ENCODE peak calls at places on chromosomes 6 and 20, in five cellular contexts. F, O, V, W and E are unnamed samples.

GRCh38 chr6:134689177-134689576 is 260.7 kb downstream of the ALDH8A1 start:
- DNase-seq in W (no peak), F (no peak), O (no peak), V (no peak), E (no peak)

GRCh38 chr6:3742426-3743344 is 8.8 kb downstream of the PXDC1 start:
- DNase-seq in F (peak), W (peak), V (peak), O (peak), E (peak)

GRCh38 chr20:32987044-32987825 is 17.0 kb downstream of the SUN5 start:
- DNase-seq in F (no peak), O (no peak), V (no peak), W (no peak), E (no peak)

GRCh38 chr6:111552241-111552744 is 53.4 kb downstream of the TRAF3IP2 start:
- DNase-seq in F (peak), O (peak), W (no peak), V (peak), E (no peak)

GRCh38 chr6:7196019-7196402 is 88.2 kb downstream of the RREB1 start:
- DNase-seq in W (no peak), V (no peak), O (no peak), F (no peak), E (no peak)

GRCh38 chr6:102126488-102126887 is 733.0 kb downstream of the GRIK2 start:
- DNase-seq in V (no peak), O (peak), F (no peak), W (no peak), E (no peak)

GRCh38 chr6:3822747-3823445 is 26.3 kb upstream of the FAM50B start:
- DNase-seq in W (no peak), O (no peak), V (peak), F (no peak), E (no peak)

GRCh38 chr20:20699144-20699543 is 13.3 kb downstream of the RALGAPA2 start:
- DNase-seq in W (no peak), O (no peak), F (no peak), V (no peak), E (no peak)

GRCh38 chr6:117674991-117675657 is at the start of gene NUS1:
- DNase-seq in O (peak), V (peak), F (peak), W (peak), E (peak)

GRCh38 chr20:46129955-46130481 is 11.9 kb downstream of the CD40 start:
- DNase-seq in F (no peak), V (no peak), W (peak), O (peak), E (no peak)

GRCh38 chr6:37173573-37174195 is 3.7 kb downstream of the PIM1 start:
- DNase-seq in V (no peak), W (no peak), F (no peak), O (no peak), E (no peak)

GRCh38 chr6:133774356-133774755 is 114.6 kb upstream of the TCF21 start:
- DNase-seq in F (no peak), V (no peak), O (no peak), W (no peak), E (no peak)

GRCh38 chr6:157260735-157261134 is 62.6 kb downstream of the TMEM242 start:
- DNase-seq in W (no peak), F (no peak), V (no peak), O (no peak), E (no peak)

GRCh38 chr6:36548401-36548743 is 1.1 kb upstream of the STK38 start:
- DNase-seq in V (no peak), W (no peak), O (no peak), F (no peak), E (no peak)

GRCh38 chr6:110002676-110003075 is 24.6 kb downstream of the GPR6 start:
- DNase-seq in V (no peak), O (no peak), W (no peak), F (no peak), E (no peak)

GRCh38 chr6:104705095-104705707 is 154.5 kb downstream of the HACE1 start:
- DNase-seq in O (no peak), W (no peak), F (no peak), V (no peak), E (no peak)

GRCh38 chr20:1803216-1804128 is 91.7 kb upstream of the SIRPA start:
- DNase-seq in V (no peak), F (peak), O (peak), W (no peak), E (peak)

GRCh38 chr20:11851646-11852045 is 66.0 kb upstream of the BTBD3 start:
- DNase-seq in V (no peak), W (no peak), O (no peak), F (no peak), E (no peak)

GRCh38 chr20:49747707-49748524 is 34.2 kb upstream of the B4GALT5 start:
- DNase-seq in W (peak), V (peak), F (peak), O (no peak), E (no peak)

GRCh38 chr6:35735452-35735851 is 1.4 kb upstream of the ARMC12 start:
- DNase-seq in F (peak), O (no peak), V (peak), W (no peak), E (no peak)

GRCh38 chr6:106884576-106884975 is 90.0 kb downstream of the CD24 start:
- DNase-seq in W (no peak), O (no peak), F (no peak), V (no peak), E (no peak)

GRCh38 chr6:113082691-113083090 is 735.6 kb downstream of the RFPL4B start:
- DNase-seq in V (no peak), O (peak), W (no peak), F (no peak), E (no peak)

GRCh38 chr20:24589381-24589780 is 120.0 kb downstream of the SYNDIG1 start:
- DNase-seq in W (no peak), V (no peak), O (no peak), F (no peak), E (no peak)

GRCh38 chr6:139402935-139403386 is 28.5 kb upstream of the CITED2 start:
- DNase-seq in W (no peak), F (no peak), O (no peak), V (no peak), E (no peak)

GRCh38 chr6:117847912-117848311 is 59.2 kb upstream of the SLC35F1 start:
- DNase-seq in O (no peak), F (no peak), V (no peak), W (no peak), E (no peak)

GRCh38 chr6:135087403-135087802 is 32.8 kb upstream of the HBS1L start:
- DNase-seq in W (no peak), O (peak), F (no peak), V (no peak), E (no peak)

GRCh38 chr6:151010111-151010510 is 144.6 kb downstream of the MTHFD1L start:
- DNase-seq in O (no peak), F (no peak), W (no peak), V (no peak), E (no peak)

GRCh38 chr6:135586388-135586787 is 88.8 kb upstream of the AHI1 start:
- DNase-seq in V (no peak), F (no peak), W (no peak), O (no peak), E (no peak)

GRCh38 chr6:74551896-74552295 is 654.0 kb downstream of the COL12A1 start:
- DNase-seq in V (no peak), W (no peak), O (no peak), F (no peak), E (no peak)

GRCh38 chr6:100657678-100658330 is 193.1 kb upstream of the SIM1 start:
- DNase-seq in V (no peak), W (no peak), F (no peak), O (no peak), E (no peak)

GRCh38 chr6:36916159-36916558 is 30.4 kb downstream of the C6orf89 start:
- DNase-seq in O (no peak), V (no peak), W (no peak), F (no peak), E (no peak)

GRCh38 chr6:150697515-150697914 is 97.8 kb downstream of the PLEKHG1 start:
- DNase-seq in O (no peak), V (no peak), W (no peak), F (no peak), E (no peak)

GRCh38 chr20:6122873-6123649 is at the start of gene FERMT1:
- DNase-seq in O (peak), V (peak), W (peak), F (peak), E (peak)

GRCh38 chr20:19056909-19057308 is 155.5 kb upstream of the SLC24A3 start:
- DNase-seq in W (no peak), O (peak), V (no peak), F (no peak), E (no peak)
- TF ChIP-seq CTCF in W (no peak), O (peak), V (no peak), F (no peak), E (peak)

GRCh38 chr6:142867988-142868818 is 76.8 kb downstream of the HIVEP2 start:
- DNase-seq in O (no peak), F (no peak), V (peak), W (no peak), E (no peak)

GRCh38 chr6:142870787-142871371 is 74.1 kb downstream of the HIVEP2 start:
- DNase-seq in W (no peak), O (no peak), V (no peak), F (no peak), E (no peak)

GRCh38 chr6:142867355-142867801 is 77.6 kb downstream of the HIVEP2 start:
- DNase-seq in F (no peak), O (no peak), W (no peak), V (no peak), E (no peak)

GRCh38 chr6:142871910-142872331 is 73.1 kb downstream of the HIVEP2 start:
- DNase-seq in W (no peak), V (peak), O (no peak), F (peak), E (no peak)

DNA sequence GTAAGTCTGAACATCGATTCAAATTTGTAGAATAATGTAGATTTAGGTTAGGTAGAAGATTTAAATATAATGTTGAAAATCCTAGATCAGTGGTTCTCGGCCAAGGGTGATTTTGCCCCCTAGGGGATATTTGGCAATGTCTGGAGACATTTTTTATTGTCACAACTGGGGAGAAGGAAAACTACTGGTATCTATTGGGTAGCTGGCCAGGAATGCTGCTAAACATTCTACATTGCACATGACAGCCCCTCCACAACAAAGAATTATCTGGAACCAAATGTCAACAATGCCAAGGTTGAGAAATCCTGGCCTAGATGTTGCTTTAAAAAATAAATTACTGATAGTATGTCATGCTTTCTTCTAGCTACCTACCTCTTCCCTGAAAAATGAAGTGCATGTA is 76.1 kb downstream of the HIVEP2 start:
- DNase-seq in W (no peak), F (no peak), O (no peak), V (no peak), E (no peak)
- TF ChIP-seq CTCF in W (no peak), F (no peak), O (peak), V (no peak), E (no peak)

DNA sequence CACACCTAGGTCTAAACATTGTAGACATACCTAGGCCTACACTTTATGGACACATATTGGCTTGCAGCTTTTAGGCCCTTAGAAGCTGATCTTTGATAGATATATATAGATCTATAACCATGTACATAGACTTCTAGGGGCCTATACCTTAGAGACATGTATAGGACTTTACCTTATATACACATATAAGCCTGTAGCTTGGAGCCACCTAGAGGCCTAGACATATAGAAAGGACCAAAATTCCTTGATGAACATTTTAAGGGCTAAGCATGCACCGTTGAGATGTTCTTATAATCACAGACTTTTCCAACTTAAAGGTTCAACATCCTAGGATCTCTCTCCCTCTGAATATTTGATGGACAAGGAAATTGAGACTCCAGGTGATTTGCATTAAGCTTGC is 371.7 kb upstream of the SASH1 start:
- DNase-seq in F (no peak), V (no peak), W (no peak), O (peak), E (no peak)
- TF ChIP-seq CTCF in F (peak), V (no peak), W (no peak), O (peak), E (peak)

GRCh38 chr20:31494131-31494530 is 19.0 kb downstream of the REM1 start:
- DNase-seq in W (no peak), O (peak), V (no peak), F (no peak), E (no peak)
- TF ChIP-seq CTCF in W (no peak), O (peak), V (peak), F (no peak), E (no peak)

GRCh38 chr6:30641048-30641447 is 5.9 kb upstream of the C6orf136 start:
- DNase-seq in O (no peak), F (no peak), V (no peak), W (no peak), E (no peak)

GRCh38 chr6:30635834-30636233 is 9.2 kb downstream of the ATAT1 start:
- DNase-seq in W (no peak), F (no peak), V (no peak), O (no peak), E (no peak)

GRCh38 chr6:30643656-30644055 is 3.3 kb upstream of the C6orf136 start:
- DNase-seq in F (no peak), O (no peak), W (no peak), V (no peak), E (no peak)

GRCh38 chr6:30644769-30645168 is 2.2 kb upstream of the C6orf136 start:
- DNase-seq in V (no peak), O (no peak), W (no peak), F (no peak), E (no peak)

GRCh38 chr6:30640481-30640880 is 6.5 kb upstream of the C6orf136 start:
- DNase-seq in O (no peak), F (no peak), V (no peak), W (no peak), E (no peak)
- TF ChIP-seq CTCF in O (no peak), F (no peak), V (no peak), W (no peak), E (no peak)